ENCODE peak calls at places on chromosomes 5 and 9, in four cellular contexts. One of them, this sample, is unnamed.

GRCh38 chr5:176899296-176899891 is at the start of gene HK3:
- DNase-seq in ovary: no peak
- DNase-seq in transverse colon: no peak
- DNase-seq in stomach: no peak
- DNase-seq in this sample: no peak

GRCh38 chr5:151239237-151239861 is 13.6 kb upstream of the GM2A start:
- DNase-seq in ovary: peak; percentile 91
- DNase-seq in transverse colon: peak; percentile 83
- DNase-seq in stomach: peak; percentile 80
- DNase-seq in this sample: peak; percentile 87

GRCh38 chr5:106288977-106289376 is 1381.8 kb downstream of the EFNA5 start:
- DNase-seq in ovary: no peak
- DNase-seq in transverse colon: no peak
- DNase-seq in stomach: no peak
- DNase-seq in this sample: no peak

GRCh38 chr9:83471223-83471622 is 67.0 kb downstream of the FRMD3 start:
- DNase-seq in ovary: no peak
- DNase-seq in transverse colon: no peak
- DNase-seq in stomach: no peak
- DNase-seq in this sample: no peak

GRCh38 chr5:1251678-1252580 is 26.7 kb downstream of the SLC6A18 start:
- DNase-seq in ovary: no peak
- DNase-seq in transverse colon: peak; percentile 54
- DNase-seq in stomach: no peak
- DNase-seq in this sample: no peak

GRCh38 chr9:126975327-126976059 is 60.9 kb downstream of the RALGPS1 start:
- DNase-seq in ovary: no peak
- DNase-seq in transverse colon: no peak
- DNase-seq in stomach: no peak
- DNase-seq in this sample: no peak

GRCh38 chr5:181052526-181052927 is 12.5 kb downstream of the BTNL9 start:
- DNase-seq in ovary: no peak
- DNase-seq in transverse colon: no peak
- DNase-seq in stomach: no peak
- DNase-seq in this sample: no peak

GRCh38 chr5:133730866-133731265 is 118.5 kb upstream of the FSTL4 start:
- DNase-seq in ovary: no peak
- DNase-seq in transverse colon: no peak
- DNase-seq in stomach: no peak
- DNase-seq in this sample: no peak

GRCh38 chr9:95992536-95992935 is 117.0 kb downstream of the ERCC6L2 start:
- DNase-seq in ovary: no peak
- DNase-seq in transverse colon: no peak
- DNase-seq in stomach: no peak
- DNase-seq in this sample: no peak

GRCh38 chr5:83035373-83036170 is 41.6 kb downstream of the TMEM167A start:
- DNase-seq in ovary: no peak
- DNase-seq in transverse colon: no peak
- DNase-seq in stomach: no peak
- DNase-seq in this sample: no peak

GRCh38 chr5:101160002-101160401 is 256.9 kb upstream of the ST8SIA4 start:
- DNase-seq in ovary: no peak
- DNase-seq in transverse colon: no peak
- DNase-seq in stomach: no peak
- DNase-seq in this sample: no peak

GRCh38 chr5:50889790-50890189 is 223.4 kb downstream of the PARP8 start:
- DNase-seq in ovary: no peak
- DNase-seq in transverse colon: no peak
- DNase-seq in stomach: no peak
- DNase-seq in this sample: no peak

GRCh38 chr9:136629879-136630661 is 32.6 kb upstream of the EGFL7 start:
- DNase-seq in ovary: peak; percentile 57
- DNase-seq in transverse colon: peak; percentile 75
- DNase-seq in stomach: peak; percentile 74
- DNase-seq in this sample: peak; percentile 66

GRCh38 chr9:99573883-99574282 is 247.8 kb upstream of the NR4A3 start:
- DNase-seq in ovary: no peak
- DNase-seq in transverse colon: no peak
- DNase-seq in stomach: no peak
- DNase-seq in this sample: no peak

GRCh38 chr5:112546946-112547647 is 128.0 kb upstream of the EPB41L4A start:
- DNase-seq in ovary: no peak
- DNase-seq in transverse colon: no peak
- DNase-seq in stomach: no peak
- DNase-seq in this sample: no peak

GRCh38 chr9:14018061-14018460 is 295.9 kb downstream of the NFIB start:
- DNase-seq in ovary: no peak
- DNase-seq in transverse colon: no peak
- DNase-seq in stomach: no peak
- DNase-seq in this sample: no peak

GRCh38 chr5:17379188-17379951 is 118.7 kb upstream of the TAF11L2 start:
- DNase-seq in ovary: no peak
- DNase-seq in transverse colon: no peak
- DNase-seq in stomach: no peak
- DNase-seq in this sample: no peak

GRCh38 chr5:168171901-168172717 is 119.3 kb upstream of the WWC1 start:
- DNase-seq in ovary: no peak
- DNase-seq in transverse colon: no peak
- DNase-seq in stomach: no peak
- DNase-seq in this sample: no peak

GRCh38 chr9:93634311-93635185 is 58.2 kb downstream of the PHF2 start:
- DNase-seq in ovary: peak; percentile 17
- DNase-seq in transverse colon: no peak
- DNase-seq in stomach: no peak
- DNase-seq in this sample: no peak

GRCh38 chr5:591746-592145 is 20.4 kb upstream of the CEP72 start:
- DNase-seq in ovary: no peak
- DNase-seq in transverse colon: no peak
- DNase-seq in stomach: no peak
- DNase-seq in this sample: no peak

GRCh38 chr5:67133781-67134180 is 62.8 kb downstream of the CD180 start:
- DNase-seq in ovary: no peak
- DNase-seq in transverse colon: no peak
- DNase-seq in stomach: no peak
- DNase-seq in this sample: no peak

GRCh38 chr9:81729141-81729540 is 39.8 kb upstream of the TLE1 start:
- DNase-seq in ovary: no peak
- DNase-seq in transverse colon: no peak
- DNase-seq in stomach: no peak
- DNase-seq in this sample: no peak

GRCh38 chr5:1276930-1277329 is 17.9 kb downstream of the TERT start:
- DNase-seq in ovary: no peak
- DNase-seq in transverse colon: no peak
- DNase-seq in stomach: no peak
- DNase-seq in this sample: no peak

GRCh38 chr5:116600876-116601275 is 26.3 kb upstream of the SEMA6A start:
- DNase-seq in ovary: no peak
- DNase-seq in transverse colon: no peak
- DNase-seq in stomach: no peak
- DNase-seq in this sample: no peak

GRCh38 chr9:83242066-83242465 is 179.1 kb upstream of the RASEF start:
- DNase-seq in ovary: no peak
- DNase-seq in transverse colon: no peak
- DNase-seq in stomach: no peak
- DNase-seq in this sample: no peak

GRCh38 chr5:133228316-133228715 is 176.5 kb downstream of the HSPA4 start:
- DNase-seq in ovary: no peak
- DNase-seq in transverse colon: no peak
- DNase-seq in stomach: no peak
- DNase-seq in this sample: no peak

GRCh38 chr5:55636711-55637110 is 75.4 kb downstream of the SLC38A9 start:
- DNase-seq in ovary: peak; percentile 44
- DNase-seq in transverse colon: peak; percentile 23
- DNase-seq in stomach: no peak
- DNase-seq in this sample: no peak

GRCh38 chr5:131997727-131998117 is 13.7 kb downstream of the ACSL6 start:
- DNase-seq in ovary: no peak
- DNase-seq in transverse colon: no peak
- DNase-seq in stomach: no peak
- DNase-seq in this sample: no peak

GRCh38 chr5:151758141-151758429 is 346 bp downstream of the ATOX1 start:
- DNase-seq in ovary: no peak
- DNase-seq in transverse colon: peak; percentile 29
- DNase-seq in stomach: peak; percentile 31
- DNase-seq in this sample: no peak

GRCh38 chr9:134570151-134570621 is 71.4 kb upstream of the COL5A1 start:
- DNase-seq in ovary: peak; percentile 20
- DNase-seq in transverse colon: no peak
- DNase-seq in stomach: peak; percentile 21
- DNase-seq in this sample: peak; percentile 31

GRCh38 chr5:151708126-151708525 is 21.4 kb upstream of the SPARC start:
- DNase-seq in ovary: no peak
- DNase-seq in transverse colon: peak; percentile 30
- DNase-seq in stomach: no peak
- DNase-seq in this sample: no peak

GRCh38 chr5:149141224-149141956 is at the start of gene ABLIM3:
- DNase-seq in ovary: peak; percentile 79
- DNase-seq in transverse colon: peak; percentile 60
- DNase-seq in stomach: peak; percentile 69
- DNase-seq in this sample: peak; percentile 80

GRCh38 chr5:129963359-129963758 is 59.1 kb downstream of the CHSY3 start:
- DNase-seq in ovary: no peak
- DNase-seq in transverse colon: no peak
- DNase-seq in stomach: no peak
- DNase-seq in this sample: no peak

DNA sequence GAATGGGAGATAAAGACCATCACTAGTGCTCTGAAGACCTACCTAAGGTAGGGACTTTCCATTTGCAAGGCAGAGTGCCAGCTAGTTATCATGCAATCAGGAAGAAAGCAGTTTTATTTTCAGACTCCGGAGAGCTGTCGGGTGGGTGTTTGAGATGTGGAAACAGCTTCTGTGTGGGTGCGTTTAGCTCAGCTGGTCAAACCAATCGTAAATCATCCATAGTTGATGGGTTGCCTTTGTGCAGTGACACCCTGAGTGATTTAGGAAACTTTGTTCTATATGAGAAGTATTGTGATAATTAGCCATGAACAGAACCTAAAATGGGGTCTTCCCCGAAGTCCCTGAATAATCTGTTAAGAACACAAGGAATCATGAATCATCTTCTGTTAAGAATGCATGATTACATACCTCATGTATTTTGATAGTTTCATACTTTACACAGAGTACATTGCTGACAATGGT is 284.3 kb downstream of the ARHGAP26 start:
- DNase-seq in ovary: no peak
- DNase-seq in transverse colon: peak; percentile 29
- DNase-seq in stomach: no peak
- DNase-seq in this sample: no peak
- TF ChIP-seq EP300 in ovary: no peak
- TF ChIP-seq EP300 in transverse colon: no peak
- TF ChIP-seq EP300 in stomach: no peak
- TF ChIP-seq EP300 in this sample: no peak

DNA sequence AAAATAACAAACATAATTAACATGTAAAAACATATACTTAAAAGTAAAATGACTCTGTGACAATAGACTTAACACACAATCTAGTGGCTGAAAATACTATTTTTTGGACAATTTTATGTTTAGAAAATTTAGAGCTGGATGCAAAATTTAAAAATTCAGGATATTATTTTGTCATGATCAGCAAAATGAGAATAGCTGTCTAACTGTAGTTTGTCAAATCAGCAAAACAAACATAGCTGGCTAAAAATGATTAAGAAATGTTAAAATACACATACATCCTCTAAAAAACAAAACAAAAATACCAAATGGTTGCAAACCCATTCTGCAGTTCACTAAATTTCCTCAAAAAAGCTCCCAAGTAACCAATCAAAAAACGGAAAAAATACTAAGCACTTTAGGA is 18.6 kb downstream of the C9orf72 start:
- DNase-seq in ovary: no peak
- DNase-seq in transverse colon: no peak
- DNase-seq in stomach: no peak
- DNase-seq in this sample: no peak
- H3K36me3 ChIP-seq in ovary: no peaks in the 10 kb centered on the region
- H3K36me3 ChIP-seq in transverse colon: no peaks in the 10 kb centered on the region
- H3K36me3 ChIP-seq in stomach: peaks cover 100% of the 10 kb centered on the region
- H3K36me3 ChIP-seq in this sample: peaks cover 56% of the 10 kb centered on the region

DNA sequence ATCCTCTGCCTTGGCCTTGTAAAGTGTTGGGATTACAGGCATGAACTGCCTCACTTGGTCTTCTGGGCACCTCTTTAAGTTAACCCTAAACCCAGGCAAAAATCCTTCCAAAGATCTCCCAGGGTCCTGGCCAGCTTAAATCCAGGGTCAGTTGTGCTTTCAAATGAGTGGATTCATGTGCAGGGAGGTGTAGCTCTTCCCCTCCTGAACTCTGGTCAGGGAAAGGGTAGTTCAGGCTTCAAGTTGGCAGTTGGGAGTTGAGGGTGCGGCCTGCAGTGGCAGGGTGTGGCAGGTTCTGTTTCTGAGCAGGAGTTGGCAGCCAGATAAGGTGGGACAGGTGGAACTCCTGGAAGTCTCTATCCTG is 3.6 kb downstream of the HNRNPAB start:
- DNase-seq in ovary: no peak
- DNase-seq in transverse colon: peak; percentile 83
- DNase-seq in stomach: peak; percentile 59
- DNase-seq in this sample: peak; percentile 43
- TF ChIP-seq POLR2A in ovary: no peak
- TF ChIP-seq POLR2A in transverse colon: no peak
- TF ChIP-seq POLR2A in stomach: no peak
- TF ChIP-seq POLR2A in this sample: no peak

GRCh38 chr5:126044111-126044668 is 379.0 kb upstream of the GRAMD2B start:
- DNase-seq in ovary: no peak
- DNase-seq in transverse colon: no peak
- DNase-seq in stomach: no peak
- DNase-seq in this sample: no peak
- TF ChIP-seq EP300 in ovary: no peak
- TF ChIP-seq EP300 in transverse colon: no peak
- TF ChIP-seq EP300 in stomach: no peak
- TF ChIP-seq EP300 in this sample: no peak

DNA sequence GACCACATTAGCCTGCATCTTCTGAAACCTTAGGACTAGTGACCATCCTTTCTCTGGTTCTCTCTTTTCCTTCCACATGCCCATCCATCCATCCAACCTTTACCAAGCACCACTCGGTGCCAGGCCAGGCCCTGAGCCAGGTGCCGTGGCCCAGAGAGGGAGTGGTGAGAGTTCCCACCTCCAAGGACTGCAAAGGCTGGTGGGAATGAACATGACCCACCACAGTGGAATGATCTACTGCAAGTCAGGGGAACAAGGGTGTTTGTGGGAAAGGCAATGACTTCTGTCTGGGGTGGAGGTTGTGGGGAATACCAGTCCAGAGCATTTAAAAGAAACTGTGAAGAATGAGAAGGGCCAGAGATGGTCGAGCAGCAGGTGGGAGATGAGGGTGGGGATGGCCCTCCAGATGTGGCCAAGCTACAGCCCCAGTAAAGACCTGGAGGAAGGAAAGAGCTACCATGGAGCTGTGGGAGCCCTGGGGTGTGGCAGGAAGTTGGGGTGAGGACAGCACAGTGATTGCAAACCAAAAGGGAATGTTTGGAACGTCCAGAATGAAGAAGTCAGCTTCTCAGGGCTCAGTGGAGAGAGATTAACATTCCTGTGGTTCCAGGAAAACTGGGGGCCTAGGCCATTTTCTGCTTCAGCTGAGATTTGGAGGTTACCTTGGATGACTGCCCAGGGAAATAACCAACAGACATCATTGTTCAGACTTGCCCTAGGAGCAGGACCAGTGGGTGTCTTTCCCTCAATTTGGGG is 30.6 kb upstream of the CORO2A start:
- DNase-seq in ovary: no peak
- DNase-seq in transverse colon: no peak
- DNase-seq in stomach: no peak
- DNase-seq in this sample: no peak
- H3K36me3 ChIP-seq in ovary: no peaks in the 10 kb centered on the region
- H3K36me3 ChIP-seq in transverse colon: no peaks in the 10 kb centered on the region
- H3K36me3 ChIP-seq in stomach: peaks cover 39% of the 10 kb centered on the region
- H3K36me3 ChIP-seq in this sample: peaks cover 59% of the 10 kb centered on the region

GRCh38 chr5:154205441-154206117 is 15.0 kb downstream of the GALNT10 start:
- DNase-seq in ovary: no peak
- DNase-seq in transverse colon: no peak
- DNase-seq in stomach: no peak
- DNase-seq in this sample: no peak
- TF ChIP-seq POLR2A in ovary: no peak
- TF ChIP-seq POLR2A in transverse colon: no peak
- TF ChIP-seq POLR2A in stomach: no peak
- TF ChIP-seq POLR2A in this sample: no peak